ENCODE peak calls at places on chromosomes 12 and 14, in eight cellular contexts. I is mammary epithelial cell, U is fibroblast of lung, X is ovary, S is heart left ventricle, R is psoas muscle, D is neural progenitor cell, P is tibial nerve. G is an unnamed sample.

GRCh38 chr12:129371268-129371667 is 518.0 kb downstream of the GLT1D1 start:
- DNase-seq in I (no peak), U (no peak), X (no peak), S (no peak), R (no peak), D (no peak), P (no peak), G (no peak)

GRCh38 chr14:96167224-96168148 is 37.2 kb upstream of the BDKRB2 start:
- DNase-seq in I (peak; percentile 75), U (peak; percentile 83), X (no peak), S (no peak), R (no peak), D (no peak), P (no peak), G (no peak)

GRCh38 chr12:106078358-106079025 is 60.3 kb downstream of the NUAK1 start:
- DNase-seq in I (peak; percentile 73), U (peak; percentile 49), X (no peak), S (peak; percentile 72), R (peak; percentile 92), D (no peak), P (no peak), G (no peak)

GRCh38 chr12:93115646-93116045 is 186.6 kb upstream of the EEA1 start:
- DNase-seq in I (no peak), U (peak; percentile 79), X (no peak), S (no peak), R (no peak), D (no peak), P (no peak), G (no peak)

GRCh38 chr14:73768107-73768506 is 53.9 kb upstream of the PNMA1 start:
- DNase-seq in I (no peak), U (no peak), X (no peak), S (no peak), R (no peak), D (no peak), P (no peak), G (no peak)

GRCh38 chr14:31939934-31940333 is 137.2 kb upstream of the ARHGAP5 start:
- DNase-seq in I (no peak), U (no peak), X (no peak), S (no peak), R (no peak), D (no peak), P (no peak), G (no peak)

GRCh38 chr14:96165493-96166474 is 38.9 kb upstream of the BDKRB2 start:
- DNase-seq in I (no peak), U (no peak), X (no peak), S (no peak), R (no peak), D (no peak), P (no peak), G (no peak)

GRCh38 chr12:46985816-46986215 is 93.6 kb upstream of the PCED1B start:
- DNase-seq in I (no peak), U (no peak), X (no peak), S (no peak), R (no peak), D (no peak), P (no peak), G (no peak)

GRCh38 chr14:36973806-36974442 is 198.5 kb downstream of the SLC25A21 start:
- DNase-seq in I (peak; percentile 82), U (peak; percentile 64), X (no peak), S (no peak), R (no peak), D (no peak), P (no peak), G (no peak)

GRCh38 chr12:124833693-124834122 is 30.0 kb downstream of the SCARB1 start:
- DNase-seq in I (no peak), U (no peak), X (no peak), S (no peak), R (peak; percentile 81), D (peak; percentile 96), P (no peak), G (peak; percentile 27)

GRCh38 chr14:64979336-64980074 is 7.2 kb upstream of the FNTB start:
- DNase-seq in I (no peak), U (peak; percentile 23), X (no peak), S (no peak), R (no peak), D (no peak), P (no peak), G (peak; percentile 57)

GRCh38 chr12:70449074-70449757 is 83.1 kb downstream of the KCNMB4 start:
- DNase-seq in I (peak; percentile 63), U (peak; percentile 9), X (no peak), S (no peak), R (no peak), D (no peak), P (no peak), G (no peak)

GRCh38 chr14:51431033-51431709 is 191.1 kb downstream of the TMX1 start:
- DNase-seq in I (no peak), U (no peak), X (no peak), S (no peak), R (no peak), D (no peak), P (no peak), G (no peak)

GRCh38 chr12:124754949-124755800 is 108.5 kb downstream of the SCARB1 start:
- DNase-seq in I (peak; percentile 72), U (peak; percentile 96), X (peak; percentile 83), S (peak; percentile 91), R (peak; percentile 92), D (peak; percentile 71), P (peak; percentile 84), G (peak; percentile 63)

GRCh38 chr12:118981285-118982201 is at the start of gene SRRM4:
- DNase-seq in I (no peak), U (no peak), X (no peak), S (peak; percentile 58), R (no peak), D (peak; percentile 95), P (no peak), G (peak; percentile 39)

GRCh38 chr14:32724864-32725550 is 213.7 kb upstream of the NPAS3 start:
- DNase-seq in I (peak; percentile 40), U (peak; percentile 79), X (no peak), S (no peak), R (no peak), D (no peak), P (no peak), G (peak; percentile 61)

GRCh38 chr12:57042695-57043094 is 7.2 kb downstream of the MYO1A start:
- DNase-seq in I (no peak), U (no peak), X (no peak), S (no peak), R (no peak), D (no peak), P (no peak), G (no peak)

GRCh38 chr14:92651106-92651792 is 97.2 kb downstream of the LGMN start:
- DNase-seq in I (no peak), U (no peak), X (no peak), S (no peak), R (no peak), D (no peak), P (no peak), G (no peak)

GRCh38 chr12:52324068-52324444 is 2.9 kb upstream of the KRT83 start:
- DNase-seq in I (no peak), U (no peak), X (no peak), S (no peak), R (no peak), D (no peak), P (no peak), G (no peak)

GRCh38 chr12:51460519-51460918 is 35.9 kb downstream of the SLC4A8 start:
- DNase-seq in I (no peak), U (no peak), X (no peak), S (no peak), R (no peak), D (no peak), P (no peak), G (no peak)

GRCh38 chr14:68444449-68445168 is 348.3 kb downstream of the ZFP36L1 start:
- DNase-seq in I (peak; percentile 46), U (peak; percentile 64), X (no peak), S (no peak), R (no peak), D (no peak), P (no peak), G (no peak)

GRCh38 chr12:109726511-109727038 is 12.9 kb downstream of the FAM222A start:
- DNase-seq in I (no peak), U (no peak), X (no peak), S (peak; percentile 53), R (no peak), D (no peak), P (peak; percentile 9), G (no peak)

GRCh38 chr12:53452159-53453077 is 516 bp downstream of the PCBP2 start:
- DNase-seq in I (peak; percentile 79), U (peak; percentile 91), X (peak; percentile 91), S (peak; percentile 89), R (peak; percentile 96), D (peak; percentile 95), P (peak; percentile 76), G (peak; percentile 89)
- H3K4me1 ChIP-seq in I (peaks cover 11% of the 10 kb centered on the region), U (peaks cover 4% of the 10 kb centered on the region), X (peaks cover 2% of the 10 kb centered on the region), S (peaks cover 21% of the 10 kb centered on the region), R (peaks cover 38% of the 10 kb centered on the region), D (peaks cover 29% of the 10 kb centered on the region), P (no peaks in the 10 kb centered on the region), G (peaks cover 16% of the 10 kb centered on the region)

GRCh38 chr12:31914927-31915326 is 44.3 kb upstream of the RESF1 start:
- DNase-seq in I (no peak), U (no peak), X (no peak), S (no peak), R (no peak), D (no peak), P (no peak), G (no peak)
- H3K4me3 ChIP-seq in I (no peak overlapping the region), U (no peak overlapping the region), X (no peak overlapping the region), S (no peak overlapping the region), R (no peak overlapping the region), D (no peak overlapping the region), P (no peak overlapping the region), G (no peak overlapping the region)

GRCh38 chr12:98238513-98238912 is 276.9 kb upstream of the TMPO start:
- DNase-seq in I (peak; percentile 2), U (peak; percentile 73), X (no peak), S (no peak), R (no peak), D (no peak), P (no peak), G (no peak)
- H3K27me3 ChIP-seq in I (no peaks in the 10 kb centered on the region), U (no peaks in the 10 kb centered on the region), X (no peaks in the 10 kb centered on the region), S (no peaks in the 10 kb centered on the region), R (no peaks in the 10 kb centered on the region), D (no peaks in the 10 kb centered on the region), P (no peaks in the 10 kb centered on the region), G (peaks cover 3% of the 10 kb centered on the region)

DNA sequence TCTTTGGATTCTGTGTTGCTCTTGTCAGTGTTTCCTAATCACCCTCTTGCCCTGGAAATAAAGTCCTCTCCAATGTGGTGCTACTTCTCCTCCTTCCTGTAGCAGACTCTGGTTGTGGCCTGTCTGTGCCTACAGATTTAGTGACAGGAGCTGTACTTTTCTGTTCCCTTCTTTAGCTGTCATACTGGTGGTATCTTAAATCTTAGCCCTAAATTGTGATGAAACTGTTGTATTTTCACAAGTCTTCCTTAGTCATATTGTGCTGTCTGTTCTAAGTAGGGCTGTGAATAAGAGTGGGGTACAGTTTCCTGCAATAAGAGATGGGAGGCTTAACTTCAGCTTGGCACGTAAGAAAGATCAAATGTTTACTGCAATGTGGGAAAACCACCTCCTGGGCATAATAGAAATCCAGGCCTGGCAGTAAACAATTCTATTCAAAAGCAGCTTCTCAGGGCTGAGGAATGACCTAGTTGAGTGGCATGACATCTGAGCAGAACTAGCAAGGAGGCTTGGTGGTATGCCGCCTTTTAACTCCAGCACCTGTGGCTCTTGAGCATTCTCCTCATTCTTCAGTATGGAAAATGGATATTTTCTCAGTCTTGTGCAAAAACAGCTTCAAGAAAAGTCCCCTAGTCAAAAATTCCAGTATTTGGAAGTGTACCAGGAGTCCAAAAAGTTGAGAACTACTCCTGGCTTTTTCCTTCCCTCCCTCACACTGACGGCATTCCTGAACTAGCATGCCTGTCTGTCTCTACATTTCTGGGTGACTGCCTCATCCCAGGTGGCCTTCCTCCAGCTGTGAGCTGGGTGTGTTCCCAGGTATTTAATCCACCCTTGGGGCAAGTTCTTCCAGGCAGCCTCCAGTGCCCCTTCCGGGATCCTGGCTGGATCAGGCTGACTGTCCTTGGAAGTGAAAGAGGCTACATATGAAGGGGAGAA is 19.5 kb downstream of the ANO6 start:
- DNase-seq in I (peak; percentile 86), U (peak; percentile 32), X (no peak), S (no peak), R (peak; percentile 68), D (peak; percentile 24), P (no peak), G (no peak)
- H3K4me1 ChIP-seq in I (peaks cover 51% of the 10 kb centered on the region), U (peaks cover 35% of the 10 kb centered on the region), X (peaks cover 16% of the 10 kb centered on the region), S (peaks cover 33% of the 10 kb centered on the region), R (peaks cover 63% of the 10 kb centered on the region), D (peaks cover 37% of the 10 kb centered on the region), P (no peaks in the 10 kb centered on the region), G (peaks cover 45% of the 10 kb centered on the region)